ENCODE peak calls at places on chromosome 20, in six cellular contexts. V is stomach, D is PC-9, F is choroid plexus epithelial cell, L is tibial artery, N is astrocyte of the spinal cord. I is an unnamed sample.

GRCh38 chr20:14919473-14920157 is 582.2 kb upstream of the FLRT3 start:
- DNase-seq in V (peak), D (peak), F (no peak), L (no peak), N (no peak), I (no peak)

GRCh38 chr20:9551808-9552550 is 37.6 kb downstream of the LAMP5 start:
- DNase-seq in V (no peak), D (no peak), F (no peak), L (no peak), N (no peak), I (no peak)

GRCh38 chr20:63553251-63553932 is 567 bp upstream of the FNDC11 start:
- DNase-seq in V (peak), D (peak), F (peak), L (peak), N (peak), I (peak)

GRCh38 chr20:12203399-12203798 is 285.7 kb downstream of the BTBD3 start:
- DNase-seq in V (no peak), D (no peak), F (no peak), L (no peak), N (no peak), I (no peak)

GRCh38 chr20:50517817-50518154 is 7.6 kb downstream of the PTPN1 start:
- DNase-seq in V (no peak), D (no peak), F (no peak), L (no peak), N (no peak), I (no peak)

GRCh38 chr20:32609993-32610896 is 25.1 kb upstream of the NOL4L start:
- DNase-seq in V (no peak), D (no peak), F (no peak), L (no peak), N (no peak), I (no peak)

GRCh38 chr20:2283706-2284423 is 11.9 kb upstream of the TGM3 start:
- DNase-seq in V (no peak), D (peak), F (no peak), L (no peak), N (no peak), I (no peak)

GRCh38 chr20:35108921-35109320 is 16.3 kb upstream of the TRPC4AP start:
- DNase-seq in V (no peak), D (peak), F (no peak), L (no peak), N (no peak), I (no peak)

GRCh38 chr20:8933391-8933807 is 135.5 kb upstream of the PLCB4 start:
- DNase-seq in V (no peak), D (no peak), F (no peak), L (no peak), N (no peak), I (no peak)

GRCh38 chr20:12023169-12023795 is 105.6 kb downstream of the BTBD3 start:
- DNase-seq in V (no peak), D (no peak), F (no peak), L (no peak), N (no peak), I (no peak)

GRCh38 chr20:24766826-24767622 is 182.0 kb upstream of the CST7 start:
- DNase-seq in V (peak), D (no peak), F (no peak), L (peak), N (no peak), I (no peak)

GRCh38 chr20:9015984-9016324 is 52.9 kb upstream of the PLCB4 start:
- DNase-seq in V (no peak), D (no peak), F (peak), L (no peak), N (no peak), I (no peak)

GRCh38 chr20:54514020-54514607 is 38.7 kb downstream of the DOK5 start:
- DNase-seq in V (no peak), D (no peak), F (no peak), L (no peak), N (no peak), I (no peak)

GRCh38 chr20:59807909-59808728 is 125.3 kb downstream of the SYCP2 start:
- DNase-seq in V (peak), D (no peak), F (no peak), L (peak), N (no peak), I (no peak)

GRCh38 chr20:51001697-51002265 is 21.1 kb downstream of the KCNG1 start:
- DNase-seq in V (no peak), D (no peak), F (no peak), L (no peak), N (no peak), I (no peak)

GRCh38 chr20:59648720-59649119 is 44.4 kb downstream of the PHACTR3 start:
- DNase-seq in V (no peak), D (no peak), F (no peak), L (no peak), N (no peak), I (no peak)

GRCh38 chr20:51643390-51643789 is 100.9 kb upstream of the NFATC2 start:
- DNase-seq in V (no peak), D (no peak), F (no peak), L (no peak), N (no peak), I (no peak)

GRCh38 chr20:50281831-50282591 is 91.4 kb downstream of the CEBPB start:
- DNase-seq in V (no peak), D (no peak), F (no peak), L (peak), N (no peak), I (no peak)

GRCh38 chr20:46784450-46785127 is 75.1 kb downstream of the SLC2A10 start:
- DNase-seq in V (no peak), D (no peak), F (peak), L (no peak), N (peak), I (no peak)

GRCh38 chr20:23614163-23614562 is 8.4 kb upstream of the CST9 start:
- DNase-seq in V (no peak), D (no peak), F (no peak), L (no peak), N (no peak), I (no peak)

GRCh38 chr20:1324598-1325172 is 4.3 kb downstream of the SDCBP2 start:
- DNase-seq in V (no peak), D (no peak), F (peak), L (peak), N (peak), I (peak)

GRCh38 chr20:40970218-40970617 is 58.4 kb upstream of the TOP1 start:
- DNase-seq in V (peak), D (no peak), F (peak), L (no peak), N (no peak), I (no peak)
- TF ChIP-seq CTCF in V (no peak), D (no peak), F (peak), L (no peak), N (no peak), I (peak)

DNA sequence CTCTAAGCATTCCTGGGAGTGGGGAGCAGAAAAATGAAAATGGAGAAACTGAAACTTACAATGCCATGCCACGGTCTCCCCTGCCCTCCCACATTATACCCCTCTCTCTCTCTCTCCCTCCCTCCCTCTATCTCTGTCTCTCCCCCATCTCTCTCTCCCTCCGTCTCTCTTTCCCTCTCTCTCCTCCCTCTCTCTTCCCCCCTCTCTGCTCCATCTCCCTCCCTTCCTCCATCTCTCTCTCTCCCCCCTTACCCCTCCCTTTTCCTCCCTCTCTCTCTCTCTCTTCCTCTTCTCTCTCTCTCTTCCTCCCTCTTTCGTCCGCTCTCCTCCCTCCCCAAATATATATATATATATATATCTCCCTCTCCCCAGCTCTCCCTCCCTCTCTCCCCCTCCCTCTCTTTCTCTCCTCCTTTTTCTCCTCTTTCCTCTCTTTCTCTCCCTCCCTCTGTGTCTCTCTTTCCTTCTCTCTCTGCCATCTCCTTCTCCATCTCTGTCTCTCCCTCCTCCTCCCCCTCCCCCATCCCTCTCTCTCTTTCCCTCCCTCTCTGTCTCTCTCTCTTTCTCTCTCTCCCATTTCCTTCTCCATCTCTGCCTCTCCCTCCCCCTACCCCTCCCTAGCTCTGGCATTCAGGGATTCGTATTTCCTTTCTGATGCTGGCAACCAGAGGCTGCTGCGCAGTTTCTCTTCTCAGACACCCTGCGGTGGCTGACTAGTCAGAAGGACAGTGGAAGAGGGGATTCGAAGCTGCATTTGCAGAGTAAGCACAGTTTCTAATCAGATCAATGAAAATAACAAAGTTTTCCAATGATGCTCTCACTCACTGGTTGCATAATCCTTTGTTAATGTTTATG is 13.9 kb upstream of the VAPB start:
- DNase-seq in V (no peak), D (no peak), F (peak), L (no peak), N (peak), I (no peak)
- H3K4me3 ChIP-seq in V (no peak), D (no peak), F (no peak), L (no peak), N (no peak), I (no peak)

GRCh38 chr20:61919239-61919638 is 146.4 kb downstream of the TAF4 start:
- DNase-seq in V (no peak), D (no peak), F (no peak), L (no peak), N (no peak), I (no peak)

GRCh38 chr20:61916318-61916891 is 149.3 kb downstream of the TAF4 start:
- DNase-seq in V (no peak), D (no peak), F (no peak), L (no peak), N (no peak), I (no peak)

GRCh38 chr20:61918548-61918947 is 147.1 kb downstream of the TAF4 start:
- DNase-seq in V (no peak), D (no peak), F (no peak), L (no peak), N (no peak), I (no peak)

GRCh38 chr20:61915101-61915500 is 150.6 kb downstream of the TAF4 start:
- DNase-seq in V (no peak), D (no peak), F (no peak), L (no peak), N (no peak), I (no peak)

GRCh38 chr20:61917459-61917858 is 148.2 kb downstream of the TAF4 start:
- DNase-seq in V (no peak), D (no peak), F (no peak), L (no peak), N (no peak), I (no peak)
- TF ChIP-seq CTCF in V (no peak), D (no peak), F (no peak), L (no peak), N (no peak), I (no peak)

GRCh38 chr20:22578221-22579118 is 5.9 kb downstream of the FOXA2 start:
- DNase-seq in V (peak), D (no peak), F (no peak), L (no peak), N (no peak), I (no peak)

GRCh38 chr20:22577515-22578220 is 6.7 kb downstream of the FOXA2 start:
- DNase-seq in V (peak), D (no peak), F (no peak), L (no peak), N (no peak), I (no peak)

GRCh38 chr20:22575737-22576136 is 8.6 kb downstream of the FOXA2 start:
- DNase-seq in V (no peak), D (no peak), F (no peak), L (no peak), N (no peak), I (no peak)

GRCh38 chr20:22576273-22576672 is 8.1 kb downstream of the FOXA2 start:
- DNase-seq in V (no peak), D (no peak), F (no peak), L (no peak), N (no peak), I (no peak)

GRCh38 chr20:22576733-22577514 is 7.4 kb downstream of the FOXA2 start:
- DNase-seq in V (no peak), D (no peak), F (no peak), L (no peak), N (no peak), I (no peak)
- H3K4me3 ChIP-seq in V (peak), D (no peak), F (no peak), L (no peak), N (no peak), I (no peak)